ENCODE peak calls at places on chromosome 1, in eight cellular contexts. V is activated T-cell treated with anti-CD3 and anti-CD28 coated beads, Interleukin-2, amount 50 U/mL, for 4 hours; Z is CD4-positive, alpha-beta T cell; T is T-cell; A is PC-3; E is stimulated activated CD4-positive, alpha-beta T cell treated with anti-CD3 and anti-CD28 coated beads, Interleukin-4, amount 100 ng/mL, for 1 hour; I is neural crest cell; K is Right ventricle myocardium inferior. W is an unnamed sample.

GRCh38 chr1:182549811-182550210 is 39.2 kb downstream of the RNASEL start:
- DNase-seq in V (no peak), Z (no peak), T (no peak), A (no peak), E (no peak), I (no peak), K (no peak), W (no peak)

GRCh38 chr1:41232305-41232704 is 9.8 kb downstream of the SCMH1 start:
- DNase-seq in V (no peak), Z (no peak), T (no peak), A (no peak), E (no peak), I (no peak), K (no peak), W (no peak)

GRCh38 chr1:30403732-30404131 is 319.7 kb downstream of the MATN1 start:
- DNase-seq in V (no peak), Z (no peak), T (no peak), A (no peak), E (no peak), I (no peak), K (no peak), W (no peak)

GRCh38 chr1:221268295-221268694 is 389.1 kb downstream of the HLX start:
- DNase-seq in V (no peak), Z (no peak), T (no peak), A (peak; percentile 50), E (no peak), I (no peak), K (no peak), W (no peak)

GRCh38 chr1:19439464-19440171 is 45.7 kb downstream of the CAPZB start:
- DNase-seq in V (peak; percentile 33), Z (peak; percentile 37), T (peak; percentile 51), A (no peak), E (peak; percentile 31), I (no peak), K (no peak), W (no peak)

GRCh38 chr1:224635356-224635755 is 19.2 kb downstream of the CNIH3 start:
- DNase-seq in V (no peak), Z (no peak), T (no peak), A (peak; percentile 94), E (no peak), I (no peak), K (no peak), W (no peak)

GRCh38 chr1:175272361-175272760 is 79.8 kb upstream of the KIAA0040 start:
- DNase-seq in V (no peak), Z (no peak), T (no peak), A (no peak), E (no peak), I (no peak), K (no peak), W (no peak)

GRCh38 chr1:203065191-203065590 is 20.6 kb downstream of the MYOG start:
- DNase-seq in V (no peak), Z (no peak), T (no peak), A (no peak), E (no peak), I (no peak), K (no peak), W (no peak)

GRCh38 chr1:185672719-185673360 is 61.4 kb upstream of the HMCN1 start:
- DNase-seq in V (no peak), Z (no peak), T (no peak), A (no peak), E (no peak), I (no peak), K (no peak), W (no peak)